ENCODE peak calls at places on chromosome X, in nine cellular contexts. G is GM13976; S is stimulated activated CD4-positive, alpha-beta T cell treated with anti-CD3 and anti-CD28 coated beads, Interleukin-2, amount 100 ng/mL, for 48 hours; F is PC-9; W is AG10803; P is activated CD8-positive, alpha-beta memory T cell treated with anti-CD3 and anti-CD28 coated beads for 4 hours; Q is astrocyte of the spinal cord; X is HT1080; Y is CD8-positive, alpha-beta memory T cell. R is an unnamed sample.

GRCh38 chrX:134803551-134804183 is 145.4 kb upstream of the PLAC1 start:
- DNase-seq in X (no peak), G (peak; percentile 53), Y (peak; percentile 60), Q (no peak), P (no peak), F (no peak), W (no peak), S (no peak), R (no peak)

GRCh38 chrX:46618947-46619346 is 45.4 kb downstream of the CHST7 start:
- DNase-seq in G (no peak), Y (no peak), P (no peak), F (no peak), W (no peak), S (no peak), X (no peak), Q (no peak), R (no peak)

GRCh38 chrX:103629295-103630170 is 758 bp downstream of the TCEAL1 start:
- DNase-seq in W (peak; percentile 66), Q (peak; percentile 79), F (peak; percentile 56), G (peak; percentile 38), P (no peak), X (peak; percentile 73), S (no peak), Y (no peak), R (peak; percentile 44)

GRCh38 chrX:129318375-129318774 is 204.9 kb downstream of the SMARCA1 start:
- DNase-seq in Q (peak; percentile 31), P (no peak), Y (no peak), X (peak; percentile 10), S (no peak), W (peak; percentile 17), F (peak; percentile 9), G (peak; percentile 1), R (no peak)

GRCh38 chrX:129997081-129997480 is 14.6 kb downstream of the BCORL1 start:
- DNase-seq in F (no peak), X (no peak), W (no peak), Q (no peak), S (no peak), Y (no peak), G (no peak), P (no peak), R (no peak)

GRCh38 chrX:51459125-51459524 is 37.3 kb downstream of the NUDT11 start:
- DNase-seq in X (no peak), Q (peak; percentile 6), G (no peak), Y (no peak), S (peak; percentile 3), W (peak; percentile 24), P (no peak), F (no peak), R (no peak)

GRCh38 chrX:68868902-68869800 is 40.3 kb downstream of the EFNB1 start:
- DNase-seq in W (no peak), X (no peak), S (no peak), G (no peak), F (no peak), P (no peak), Y (no peak), Q (no peak), R (no peak)

GRCh38 chrX:112874140-112874539 is 33.5 kb upstream of the AMOT start:
- DNase-seq in P (no peak), Q (no peak), Y (no peak), S (no peak), X (no peak), F (no peak), G (no peak), W (peak; percentile 43), R (no peak)

GRCh38 chrX:153708415-153708814 is 15.8 kb downstream of the BCAP31 start:
- DNase-seq in Q (peak; percentile 77), F (peak; percentile 92), Y (no peak), W (peak; percentile 65), G (peak; percentile 47), S (no peak), P (peak; percentile 5), X (peak; percentile 91), R (peak; percentile 38)

GRCh38 chrX:78513996-78514745 is 145.0 kb downstream of the RTL3 start:
- DNase-seq in G (no peak), S (no peak), Q (no peak), P (no peak), F (no peak), Y (no peak), W (no peak), X (no peak), R (no peak)

GRCh38 chrX:152989292-152989658 is 4.6 kb downstream of the PNMA5 start:
- DNase-seq in X (no peak), W (peak; percentile 3), Q (peak; percentile 13), P (no peak), S (no peak), F (no peak), G (peak; percentile 61), Y (no peak), R (no peak)

GRCh38 chrX:39689374-39690104 is 408.2 kb downstream of the BCOR start:
- DNase-seq in Y (no peak), F (no peak), X (no peak), Q (no peak), W (no peak), S (no peak), G (no peak), P (no peak), R (no peak)

R was measured in occipital lobe.